ENCODE peak calls at places on chromosome 10, in eight cellular contexts. One of them, this sample, is unnamed.

GRCh38 chr10:7399533-7399932 is 11.3 kb downstream of the SFMBT2 start:
- DNase-seq in dorsolateral prefrontal cortex: no peak
- DNase-seq in heart left ventricle: no peak
- DNase-seq in fibroblast of pulmonary artery: no peak
- DNase-seq in DND-41: no peak
- DNase-seq in adrenal gland: no peak
- DNase-seq in IMR-90: no peak
- DNase-seq in AG04450: no peak
- DNase-seq in this sample: no peak

GRCh38 chr10:114714281-114714741 is 56.2 kb upstream of the ABLIM1 start:
- DNase-seq in dorsolateral prefrontal cortex: no peak
- DNase-seq in heart left ventricle: peak
- DNase-seq in fibroblast of pulmonary artery: peak
- DNase-seq in DND-41: no peak
- DNase-seq in adrenal gland: no peak
- DNase-seq in IMR-90: peak
- DNase-seq in AG04450: peak
- DNase-seq in this sample: no peak

GRCh38 chr10:53387546-53387945 is 615.0 kb upstream of the MBL2 start:
- DNase-seq in dorsolateral prefrontal cortex: no peak
- DNase-seq in heart left ventricle: no peak
- DNase-seq in fibroblast of pulmonary artery: no peak
- DNase-seq in DND-41: no peak
- DNase-seq in adrenal gland: no peak
- DNase-seq in IMR-90: no peak
- DNase-seq in AG04450: no peak
- DNase-seq in this sample: no peak

GRCh38 chr10:120942806-120943413 is 91.7 kb downstream of the WDR11 start:
- DNase-seq in dorsolateral prefrontal cortex: peak
- DNase-seq in heart left ventricle: peak
- DNase-seq in fibroblast of pulmonary artery: peak
- DNase-seq in DND-41: peak
- DNase-seq in adrenal gland: peak
- DNase-seq in IMR-90: peak
- DNase-seq in AG04450: peak
- DNase-seq in this sample: peak

GRCh38 chr10:125030567-125031197 is 88.8 kb downstream of the ZRANB1 start:
- DNase-seq in dorsolateral prefrontal cortex: no peak
- DNase-seq in heart left ventricle: no peak
- DNase-seq in fibroblast of pulmonary artery: no peak
- DNase-seq in DND-41: no peak
- DNase-seq in adrenal gland: peak
- DNase-seq in IMR-90: no peak
- DNase-seq in AG04450: no peak
- DNase-seq in this sample: no peak

GRCh38 chr10:14379556-14380330 is 49.0 kb upstream of the FRMD4A start:
- DNase-seq in dorsolateral prefrontal cortex: no peak
- DNase-seq in heart left ventricle: no peak
- DNase-seq in fibroblast of pulmonary artery: no peak
- DNase-seq in DND-41: no peak
- DNase-seq in adrenal gland: no peak
- DNase-seq in IMR-90: no peak
- DNase-seq in AG04450: no peak
- DNase-seq in this sample: no peak

GRCh38 chr10:80205478-80206276 is at the start of gene ANXA11:
- DNase-seq in dorsolateral prefrontal cortex: peak
- DNase-seq in heart left ventricle: peak
- DNase-seq in fibroblast of pulmonary artery: peak
- DNase-seq in DND-41: peak
- DNase-seq in adrenal gland: peak
- DNase-seq in IMR-90: peak
- DNase-seq in AG04450: no peak
- DNase-seq in this sample: peak

GRCh38 chr10:123884907-123885381 is 6.7 kb downstream of the CPXM2 start:
- DNase-seq in dorsolateral prefrontal cortex: no peak
- DNase-seq in heart left ventricle: no peak
- DNase-seq in fibroblast of pulmonary artery: no peak
- DNase-seq in DND-41: no peak
- DNase-seq in adrenal gland: no peak
- DNase-seq in IMR-90: no peak
- DNase-seq in AG04450: no peak
- DNase-seq in this sample: no peak

GRCh38 chr10:61486738-61487396 is 33.7 kb upstream of the TMEM26 start:
- DNase-seq in dorsolateral prefrontal cortex: no peak
- DNase-seq in heart left ventricle: no peak
- DNase-seq in fibroblast of pulmonary artery: peak
- DNase-seq in DND-41: no peak
- DNase-seq in adrenal gland: no peak
- DNase-seq in IMR-90: peak
- DNase-seq in AG04450: no peak
- DNase-seq in this sample: no peak

GRCh38 chr10:14603539-14604102 is 171.1 kb downstream of the FAM107B start:
- DNase-seq in dorsolateral prefrontal cortex: no peak
- DNase-seq in heart left ventricle: no peak
- DNase-seq in fibroblast of pulmonary artery: no peak
- DNase-seq in DND-41: no peak
- DNase-seq in adrenal gland: no peak
- DNase-seq in IMR-90: no peak
- DNase-seq in AG04450: no peak
- DNase-seq in this sample: no peak

GRCh38 chr10:5508161-5508604 is 8.8 kb upstream of the CALML5 start:
- DNase-seq in dorsolateral prefrontal cortex: no peak
- DNase-seq in heart left ventricle: no peak
- DNase-seq in fibroblast of pulmonary artery: no peak
- DNase-seq in DND-41: no peak
- DNase-seq in adrenal gland: no peak
- DNase-seq in IMR-90: no peak
- DNase-seq in AG04450: no peak
- DNase-seq in this sample: no peak

GRCh38 chr10:227014-227413 is 91.8 kb downstream of the ZMYND11 start:
- DNase-seq in dorsolateral prefrontal cortex: no peak
- DNase-seq in heart left ventricle: no peak
- DNase-seq in fibroblast of pulmonary artery: peak
- DNase-seq in DND-41: no peak
- DNase-seq in adrenal gland: no peak
- DNase-seq in IMR-90: peak
- DNase-seq in AG04450: no peak
- DNase-seq in this sample: no peak

GRCh38 chr10:72087969-72088878 is at the start of gene SPOCK2:
- DNase-seq in dorsolateral prefrontal cortex: no peak
- DNase-seq in heart left ventricle: no peak
- DNase-seq in fibroblast of pulmonary artery: no peak
- DNase-seq in DND-41: peak
- DNase-seq in adrenal gland: peak
- DNase-seq in IMR-90: no peak
- DNase-seq in AG04450: no peak
- DNase-seq in this sample: peak

GRCh38 chr10:31004611-31005193 is 27.0 kb downstream of the ZNF438 start:
- DNase-seq in dorsolateral prefrontal cortex: no peak
- DNase-seq in heart left ventricle: no peak
- DNase-seq in fibroblast of pulmonary artery: peak
- DNase-seq in DND-41: no peak
- DNase-seq in adrenal gland: no peak
- DNase-seq in IMR-90: peak
- DNase-seq in AG04450: peak
- DNase-seq in this sample: no peak

GRCh38 chr10:127150136-127150535 is 46.3 kb downstream of the INSYN2A start:
- DNase-seq in dorsolateral prefrontal cortex: no peak
- DNase-seq in heart left ventricle: no peak
- DNase-seq in fibroblast of pulmonary artery: no peak
- DNase-seq in DND-41: no peak
- DNase-seq in adrenal gland: no peak
- DNase-seq in IMR-90: peak
- DNase-seq in AG04450: no peak
- DNase-seq in this sample: no peak

GRCh38 chr10:96857613-96858012 is 25.5 kb downstream of the LCOR start:
- DNase-seq in dorsolateral prefrontal cortex: no peak
- DNase-seq in heart left ventricle: no peak
- DNase-seq in fibroblast of pulmonary artery: no peak
- DNase-seq in DND-41: no peak
- DNase-seq in adrenal gland: no peak
- DNase-seq in IMR-90: no peak
- DNase-seq in AG04450: no peak
- DNase-seq in this sample: no peak

GRCh38 chr10:96860631-96861277 is 28.7 kb downstream of the LCOR start:
- DNase-seq in dorsolateral prefrontal cortex: no peak
- DNase-seq in heart left ventricle: no peak
- DNase-seq in fibroblast of pulmonary artery: no peak
- DNase-seq in DND-41: no peak
- DNase-seq in adrenal gland: no peak
- DNase-seq in IMR-90: no peak
- DNase-seq in AG04450: no peak
- DNase-seq in this sample: no peak

GRCh38 chr10:96858038-96858705 is 26.1 kb downstream of the LCOR start:
- DNase-seq in dorsolateral prefrontal cortex: no peak
- DNase-seq in heart left ventricle: no peak
- DNase-seq in fibroblast of pulmonary artery: no peak
- DNase-seq in DND-41: no peak
- DNase-seq in adrenal gland: no peak
- DNase-seq in IMR-90: peak
- DNase-seq in AG04450: no peak
- DNase-seq in this sample: no peak

GRCh38 chr10:96856317-96856716 is 24.2 kb downstream of the LCOR start:
- DNase-seq in dorsolateral prefrontal cortex: no peak
- DNase-seq in heart left ventricle: no peak
- DNase-seq in fibroblast of pulmonary artery: no peak
- DNase-seq in DND-41: no peak
- DNase-seq in adrenal gland: no peak
- DNase-seq in IMR-90: no peak
- DNase-seq in AG04450: no peak
- DNase-seq in this sample: no peak

DNA sequence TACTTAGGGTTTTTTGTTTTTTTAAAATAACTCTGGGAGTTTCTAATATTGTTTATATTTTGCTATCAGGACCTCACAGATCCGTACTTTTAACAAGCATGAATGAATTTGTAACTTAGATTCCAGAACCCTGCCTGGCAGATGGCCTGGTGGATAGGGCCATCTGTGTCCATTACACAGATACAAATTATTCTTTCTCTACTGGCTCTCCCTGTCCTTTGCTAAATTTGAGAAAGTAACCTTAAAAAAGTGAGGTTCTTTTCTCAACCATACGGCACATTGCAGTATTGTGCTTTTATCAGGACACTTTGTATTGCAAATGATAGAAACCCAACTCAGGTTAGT is 26.6 kb downstream of the LCOR start:
- DNase-seq in dorsolateral prefrontal cortex: no peak
- DNase-seq in heart left ventricle: no peak
- DNase-seq in fibroblast of pulmonary artery: no peak
- DNase-seq in DND-41: no peak
- DNase-seq in adrenal gland: no peak
- DNase-seq in IMR-90: no peak
- DNase-seq in AG04450: no peak
- DNase-seq in this sample: no peak
- TF ChIP-seq CTCF in dorsolateral prefrontal cortex: no peak
- TF ChIP-seq CTCF in heart left ventricle: no peak
- TF ChIP-seq CTCF in fibroblast of pulmonary artery: no peak
- TF ChIP-seq CTCF in DND-41: no peak
- TF ChIP-seq CTCF in adrenal gland: no peak
- TF ChIP-seq CTCF in IMR-90: no peak
- TF ChIP-seq CTCF in AG04450: no peak
- TF ChIP-seq CTCF in this sample: no peak

GRCh38 chr10:86583983-86584382 is 62.4 kb upstream of the WAPL start:
- DNase-seq in dorsolateral prefrontal cortex: no peak
- DNase-seq in heart left ventricle: no peak
- DNase-seq in fibroblast of pulmonary artery: no peak
- DNase-seq in DND-41: no peak
- DNase-seq in adrenal gland: no peak
- DNase-seq in IMR-90: no peak
- DNase-seq in AG04450: no peak
- DNase-seq in this sample: peak
- TF ChIP-seq CTCF in dorsolateral prefrontal cortex: no peak
- TF ChIP-seq CTCF in heart left ventricle: no peak
- TF ChIP-seq CTCF in fibroblast of pulmonary artery: no peak
- TF ChIP-seq CTCF in DND-41: peak
- TF ChIP-seq CTCF in adrenal gland: no peak
- TF ChIP-seq CTCF in IMR-90: no peak
- TF ChIP-seq CTCF in AG04450: no peak
- TF ChIP-seq CTCF in this sample: no peak

DNA sequence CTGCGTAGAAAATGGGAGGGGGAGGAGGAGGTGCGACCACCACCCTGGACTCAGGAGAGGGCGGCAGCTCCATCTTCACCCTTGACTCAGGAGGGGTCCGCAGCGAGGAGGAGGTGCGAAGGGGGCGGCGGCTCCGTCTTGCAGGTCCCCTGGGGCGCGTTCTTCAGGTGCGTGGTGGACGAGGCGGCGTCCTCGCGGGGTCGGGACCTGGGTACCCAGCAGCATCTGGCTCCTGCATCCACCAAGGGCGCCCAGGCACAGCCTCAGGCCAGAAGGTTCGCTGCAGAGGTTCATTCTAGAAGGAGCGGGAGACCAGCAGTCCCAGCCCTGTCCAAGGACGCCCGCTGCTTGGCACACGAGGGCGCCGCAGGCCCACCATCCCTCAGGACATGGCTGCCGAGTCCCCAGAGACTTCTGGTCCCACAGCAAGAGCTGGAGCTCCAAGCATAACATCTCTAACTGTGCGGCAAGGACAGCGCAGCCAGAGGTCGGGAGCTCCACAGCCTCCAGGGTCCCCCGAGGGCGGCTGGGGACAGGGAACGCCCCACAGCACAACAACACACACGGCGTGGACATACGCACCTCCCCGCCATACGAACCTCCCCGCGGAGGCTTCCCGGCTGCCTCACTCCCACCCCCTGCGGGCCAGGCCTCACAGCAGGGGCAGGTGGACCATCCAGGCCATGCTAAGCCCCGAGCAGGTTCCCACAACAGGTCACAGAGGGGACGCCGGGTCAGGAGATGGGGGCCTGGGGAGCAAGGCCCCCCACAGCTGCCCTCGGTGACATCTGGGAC is 16.8 kb upstream of the DPYSL4 start:
- DNase-seq in dorsolateral prefrontal cortex: no peak
- DNase-seq in heart left ventricle: peak
- DNase-seq in fibroblast of pulmonary artery: no peak
- DNase-seq in DND-41: no peak
- DNase-seq in adrenal gland: no peak
- DNase-seq in IMR-90: no peak
- DNase-seq in AG04450: no peak
- DNase-seq in this sample: peak
- TF ChIP-seq CTCF in dorsolateral prefrontal cortex: no peak
- TF ChIP-seq CTCF in heart left ventricle: no peak
- TF ChIP-seq CTCF in fibroblast of pulmonary artery: no peak
- TF ChIP-seq CTCF in DND-41: no peak
- TF ChIP-seq CTCF in adrenal gland: no peak
- TF ChIP-seq CTCF in IMR-90: no peak
- TF ChIP-seq CTCF in AG04450: no peak
- TF ChIP-seq CTCF in this sample: no peak

GRCh38 chr10:93745411-93746065 is 12.2 kb upstream of the LGI1 start:
- DNase-seq in dorsolateral prefrontal cortex: no peak
- DNase-seq in heart left ventricle: no peak
- DNase-seq in fibroblast of pulmonary artery: peak
- DNase-seq in DND-41: no peak
- DNase-seq in adrenal gland: peak
- DNase-seq in IMR-90: no peak
- DNase-seq in AG04450: no peak
- DNase-seq in this sample: no peak
- TF ChIP-seq CTCF in dorsolateral prefrontal cortex: no peak
- TF ChIP-seq CTCF in heart left ventricle: peak
- TF ChIP-seq CTCF in fibroblast of pulmonary artery: peak
- TF ChIP-seq CTCF in DND-41: peak
- TF ChIP-seq CTCF in adrenal gland: no peak
- TF ChIP-seq CTCF in IMR-90: peak
- TF ChIP-seq CTCF in AG04450: peak
- TF ChIP-seq CTCF in this sample: no peak

This sample was measured in activated CD8-positive, alpha-beta T cell treated with anti-CD3 and anti-CD28 coated beads for 36 hours.